ENCODE peak calls at places on chromosomes 3 and 15, in eight cellular contexts. E is heart left ventricle, Y is BE2C, L is GM06990, K is kidney epithelial cell, M is GM12864, D is OCI-LY7, Q is cardiac muscle cell. I is an unnamed sample.

GRCh38 chr15:101115887-101116680 is 135.8 kb downstream of the CHSY1 start:
- DNase-seq in Q (no peak), K (no peak), M (no peak), E (no peak), L (no peak), D (no peak), Y (peak), I (no peak)

GRCh38 chr15:88872706-88873105 is 22.6 kb downstream of the HAPLN3 start:
- DNase-seq in D (no peak), K (no peak), M (no peak), Y (no peak), E (no peak), Q (no peak), L (no peak), I (no peak)

GRCh38 chr3:190306513-190307163 is 15.6 kb downstream of the CLDN1 start:
- DNase-seq in M (no peak), E (no peak), Q (no peak), K (no peak), Y (no peak), D (no peak), L (no peak), I (peak)

GRCh38 chr3:3800685-3801509 is 1.7 kb downstream of the LRRN1 start:
- DNase-seq in D (no peak), Q (peak), Y (no peak), E (peak), L (no peak), M (no peak), K (no peak), I (no peak)

GRCh38 chr3:63519426-63519825 is 133.0 kb upstream of the SNTN start:
- DNase-seq in D (no peak), L (no peak), M (no peak), Y (no peak), Q (no peak), K (no peak), E (no peak), I (no peak)

GRCh38 chr3:109372639-109373038 is 35.3 kb upstream of the DPPA4 start:
- DNase-seq in Y (no peak), L (no peak), Q (no peak), D (no peak), M (no peak), E (no peak), K (no peak), I (no peak)

GRCh38 chr15:57355259-57355658 is 21.0 kb upstream of the CGNL1 start:
- DNase-seq in D (no peak), K (no peak), Q (no peak), L (no peak), E (no peak), Y (no peak), M (no peak), I (no peak)

GRCh38 chr3:165983284-165983683 is 146.1 kb upstream of the BCHE start:
- DNase-seq in K (no peak), D (no peak), L (no peak), E (no peak), Y (no peak), M (no peak), Q (no peak), I (no peak)

GRCh38 chr15:89057506-89058133 is 30.6 kb upstream of the ABHD2 start:
- DNase-seq in Q (peak), E (peak), K (no peak), D (peak), L (peak), M (no peak), Y (peak), I (no peak)

GRCh38 chr15:79432345-79433311 is 492 bp downstream of the MINAR1 start:
- DNase-seq in Y (no peak), K (no peak), E (no peak), D (no peak), L (no peak), M (no peak), Q (no peak), I (no peak)

GRCh38 chr3:172134352-172134751 is 95.0 kb downstream of the FNDC3B start:
- DNase-seq in D (no peak), E (no peak), M (peak), Y (no peak), K (no peak), L (peak), Q (no peak), I (no peak)

GRCh38 chr15:81386947-81387346 is 12.9 kb upstream of the TMC3 start:
- DNase-seq in D (no peak), Y (no peak), Q (no peak), L (no peak), E (no peak), K (no peak), M (no peak), I (no peak)

GRCh38 chr15:67839358-67839928 is 402 bp downstream of the RNU6-1 start:
- DNase-seq in Q (no peak), L (no peak), K (no peak), M (no peak), D (peak), Y (peak), E (no peak), I (no peak)

DNA sequence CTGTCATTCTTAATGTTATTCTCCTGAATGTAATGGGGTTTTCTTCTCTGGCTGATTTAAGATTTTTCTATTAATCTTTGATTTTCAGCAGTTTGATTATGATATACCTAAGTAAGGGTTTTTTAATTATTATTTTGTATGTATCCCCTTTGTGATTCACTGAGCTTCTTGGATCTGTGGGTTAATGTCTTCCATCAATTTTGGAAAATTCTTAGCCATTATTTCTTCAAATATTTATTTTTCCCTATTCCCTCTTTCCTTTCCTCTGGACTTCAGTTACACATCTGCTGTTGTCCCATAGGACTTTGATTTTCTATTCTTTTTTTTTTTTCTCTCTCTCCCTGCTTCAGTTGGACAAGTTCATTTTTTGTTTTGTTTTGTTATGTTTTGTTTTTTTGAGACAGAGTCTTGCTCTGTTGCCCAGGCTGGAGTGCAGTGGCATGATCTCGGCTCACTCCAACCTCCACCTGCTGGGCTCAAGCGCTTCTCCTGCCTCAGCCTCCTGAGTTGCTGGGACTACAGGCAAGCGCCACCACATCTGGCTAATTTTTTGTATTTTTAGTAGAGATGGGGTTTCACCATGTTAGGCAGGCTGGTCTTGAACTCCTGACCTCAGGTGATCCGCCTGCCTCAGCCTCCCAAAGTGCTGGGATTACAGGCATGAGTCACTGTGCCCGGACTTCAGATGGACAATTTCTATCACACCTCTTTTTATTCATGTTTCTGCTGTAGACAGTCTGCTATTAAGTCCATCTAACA is 40.6 kb downstream of the XYLB start:
- DNase-seq in L (no peak), Y (no peak), Q (no peak), M (no peak), E (no peak), K (no peak), D (no peak), I (no peak)
- H3K4me3 ChIP-seq in L (no peak), Y (no peak), Q (no peak), M (no peak), E (no peak), K (no peak), D (no peak), I (no peak)

GRCh38 chr3:140216249-140216648 is 281.3 kb downstream of the CLSTN2 start:
- DNase-seq in D (peak), E (no peak), M (peak), Q (no peak), L (no peak), Y (peak), K (no peak), I (no peak)
- TF ChIP-seq CTCF in D (peak), E (peak), M (peak), Q (peak), L (peak), Y (peak), K (peak), I (peak)

GRCh38 chr15:61835476-61836106 is 224.7 kb downstream of the VPS13C start:
- DNase-seq in L (peak), K (no peak), M (no peak), E (peak), Y (peak), D (peak), Q (peak), I (no peak)

GRCh38 chr15:61834076-61834697 is 226.1 kb downstream of the VPS13C start:
- DNase-seq in L (peak), Q (peak), Y (peak), E (peak), K (peak), M (peak), D (peak), I (peak)

GRCh38 chr15:61831505-61831921 is 228.7 kb downstream of the VPS13C start:
- DNase-seq in M (no peak), Y (no peak), E (no peak), K (no peak), D (no peak), L (no peak), Q (no peak), I (no peak)

GRCh38 chr15:61832223-61832622 is 228.0 kb downstream of the VPS13C start:
- DNase-seq in E (no peak), L (no peak), K (no peak), D (no peak), M (no peak), Y (no peak), Q (no peak), I (no peak)

DNA sequence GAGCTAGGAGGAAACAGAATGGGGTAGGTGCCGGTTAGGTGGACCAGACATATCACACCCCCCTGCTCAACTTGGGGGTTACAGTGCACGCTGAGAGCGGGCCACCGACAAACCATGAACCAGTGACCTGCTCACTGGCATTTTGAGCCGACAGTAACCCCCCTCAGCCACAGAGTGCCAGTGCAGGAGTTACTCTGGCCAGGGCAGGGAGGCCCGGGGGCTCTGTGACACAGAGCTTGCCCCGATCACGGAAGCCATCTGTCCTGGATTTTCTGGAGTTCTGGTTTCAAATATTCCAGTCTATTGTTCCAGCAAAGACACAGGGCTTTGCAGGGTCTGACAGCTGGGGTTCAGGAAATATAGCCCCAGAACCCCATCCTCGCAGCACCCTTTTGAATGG is 225.2 kb downstream of the VPS13C start:
- DNase-seq in Y (no peak), Q (no peak), K (no peak), L (no peak), E (no peak), D (no peak), M (no peak), I (no peak)
- H3K4me3 ChIP-seq in Y (peak), Q (no peak), K (no peak), L (no peak), E (no peak), D (no peak), M (no peak), I (peak)

DNA sequence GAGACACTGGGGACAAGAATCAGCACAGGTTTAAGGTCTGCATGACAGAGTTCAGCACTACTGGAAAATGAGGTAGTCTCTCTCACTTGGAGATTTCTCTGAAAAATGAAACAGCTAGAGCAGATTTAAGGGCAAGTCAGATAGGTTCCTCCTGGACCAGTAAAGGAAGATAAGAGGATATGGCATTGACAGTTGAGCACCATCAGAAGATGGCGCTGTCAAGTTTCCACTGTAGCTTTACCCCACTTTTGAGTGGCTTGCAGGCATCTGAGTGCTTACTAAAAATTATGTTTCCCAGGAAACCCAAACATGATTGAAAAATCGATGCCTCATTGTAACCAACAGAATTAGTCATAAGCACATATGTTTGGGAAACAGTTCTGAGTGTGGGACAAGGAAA is 407.2 kb upstream of the UBE2E2 start:
- DNase-seq in E (no peak), D (peak), Q (no peak), M (no peak), L (no peak), Y (no peak), K (no peak), I (no peak)
- TF ChIP-seq CTCF in E (no peak), D (peak), Q (no peak), M (no peak), L (no peak), Y (no peak), K (no peak), I (no peak)

GRCh38 chr3:48595075-48595525 is at the start of gene COL7A1:
- DNase-seq in L (no peak), Q (no peak), D (no peak), M (no peak), K (no peak), E (peak), Y (no peak), I (no peak)
- H3K4me3 ChIP-seq in L (no peak), Q (no peak), D (no peak), M (no peak), K (peak), E (peak), Y (no peak), I (peak)

GRCh38 chr3:180684807-180685206 is 5.5 kb upstream of the CCDC39 start:
- DNase-seq in E (no peak), D (no peak), K (no peak), L (no peak), Q (no peak), Y (no peak), M (no peak), I (no peak)

GRCh38 chr3:180693656-180694055 is 14.4 kb upstream of the CCDC39 start:
- DNase-seq in E (no peak), K (no peak), Y (no peak), M (no peak), D (no peak), L (no peak), Q (no peak), I (no peak)

GRCh38 chr3:180690061-180690460 is 10.8 kb upstream of the CCDC39 start:
- DNase-seq in K (no peak), Q (no peak), L (no peak), E (no peak), D (no peak), Y (no peak), M (no peak), I (no peak)
- TF ChIP-seq CTCF in K (peak), Q (no peak), L (peak), E (no peak), D (peak), Y (no peak), M (no peak), I (no peak)

DNA sequence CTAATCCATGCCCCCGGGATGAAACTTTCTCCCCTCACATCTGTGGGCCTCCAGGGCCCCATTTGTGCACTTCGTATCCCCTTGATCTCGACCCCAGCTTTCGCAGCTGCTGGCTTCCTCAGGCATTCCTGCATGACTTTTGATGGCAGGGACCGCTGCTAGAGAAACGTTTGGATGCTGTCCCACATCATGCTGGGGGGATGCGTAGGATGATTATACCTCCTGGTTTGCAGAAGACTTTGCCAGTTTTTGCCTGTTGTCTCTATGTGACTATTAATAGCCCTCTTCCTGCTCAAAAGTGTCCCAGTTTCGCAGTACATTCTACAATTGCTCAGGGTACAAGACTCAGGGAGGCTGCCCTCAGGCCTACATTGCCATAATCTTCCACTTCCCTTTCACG is 10.4 kb upstream of the KCNAB1 start:
- DNase-seq in Y (no peak), E (no peak), L (no peak), D (no peak), Q (no peak), M (no peak), K (no peak), I (no peak)
- H3K4me3 ChIP-seq in Y (no peak), E (no peak), L (no peak), D (no peak), Q (no peak), M (no peak), K (no peak), I (no peak)

GRCh38 chr15:69955240-69955894 is 142.3 kb downstream of the TLE3 start:
- DNase-seq in E (no peak), D (peak), L (no peak), M (no peak), K (no peak), Y (no peak), Q (no peak), I (no peak)
- TF ChIP-seq CTCF in E (no peak), D (peak), L (peak), M (peak), K (no peak), Y (no peak), Q (no peak), I (no peak)

DNA sequence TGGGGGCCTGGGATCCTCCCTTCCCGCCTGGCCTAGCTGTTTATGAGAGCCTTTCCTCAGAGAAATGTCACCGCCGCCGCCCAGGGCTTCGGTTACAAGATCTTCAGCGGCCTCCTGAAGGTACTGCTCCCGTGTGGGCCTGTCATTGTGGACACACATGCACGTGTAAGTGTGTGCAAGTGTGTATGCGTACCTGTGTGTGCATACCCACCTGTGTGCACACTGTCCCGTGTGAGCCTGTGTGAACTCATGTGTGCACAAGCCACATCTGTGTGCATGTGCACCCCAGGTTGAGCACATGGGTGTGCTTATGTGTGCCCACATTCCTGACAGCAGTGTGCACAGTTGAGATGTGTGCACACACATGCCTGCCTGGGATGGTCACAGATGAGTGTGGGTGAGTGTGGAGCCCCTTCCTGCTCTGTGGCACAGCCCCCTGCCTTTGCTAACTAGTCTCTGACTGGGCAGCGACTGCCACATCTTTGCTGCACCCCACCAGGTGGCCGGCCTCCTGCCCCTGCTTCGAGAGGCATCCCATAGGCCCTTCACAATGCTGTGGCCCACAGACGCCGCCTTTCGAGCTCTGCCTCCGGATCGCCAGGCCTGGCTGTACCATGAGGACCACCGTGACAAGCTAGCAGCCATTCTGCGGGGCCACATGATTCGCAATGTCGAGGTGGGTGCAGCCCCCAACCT is 14.1 kb downstream of the NT5DC2 start:
- DNase-seq in D (no peak), Y (no peak), E (peak), L (no peak), M (no peak), K (no peak), Q (no peak), I (no peak)
- H3K4me3 ChIP-seq in D (no peak), Y (no peak), E (no peak), L (no peak), M (no peak), K (no peak), Q (no peak), I (no peak)

I was measured in AG09309.